ENCODE peak calls at places on chromosomes 1 and 21, in six cellular contexts. V is upper lobe of right lung, C is left lung, R is heart right ventricle, F is brain microvascular endothelial cell, J is astrocyte of the spinal cord. X is an unnamed sample.

GRCh38 chr1:61348025-61348665 is 265.8 kb downstream of the NFIA start:
- DNase-seq in V (no peak), C (no peak), R (no peak), F (no peak), J (no peak), X (no peak)

GRCh38 chr1:189804352-189804751 is 673.3 kb downstream of the BRINP3 start:
- DNase-seq in V (no peak), C (no peak), R (no peak), F (no peak), J (no peak), X (no peak)

GRCh38 chr1:28928306-28928987 is 14.1 kb downstream of the EPB41 start:
- DNase-seq in V (no peak), C (no peak), R (no peak), F (no peak), J (no peak), X (no peak)

GRCh38 chr1:53047737-53048344 is 14.2 kb upstream of the PODN start:
- DNase-seq in V (no peak), C (no peak), R (no peak), F (peak), J (peak), X (peak)

GRCh38 chr1:2300004-2300771 is 72.1 kb downstream of the SKI start:
- DNase-seq in V (no peak), C (no peak), R (no peak), F (no peak), J (no peak), X (peak)

GRCh38 chr1:40987439-40988276 is 8.2 kb downstream of the CTPS1 start:
- DNase-seq in V (no peak), C (no peak), R (no peak), F (no peak), J (no peak), X (no peak)

GRCh38 chr1:227390525-227390924 is 72.2 kb upstream of the CDC42BPA start:
- DNase-seq in V (no peak), C (no peak), R (no peak), F (no peak), J (no peak), X (peak)

GRCh38 chr1:30550365-30551220 is 172.8 kb downstream of the MATN1 start:
- DNase-seq in V (no peak), C (no peak), R (no peak), F (no peak), J (no peak), X (no peak)

GRCh38 chr1:54945393-54945936 is 35.0 kb upstream of the TMEM61 start:
- DNase-seq in V (peak), C (peak), R (no peak), F (no peak), J (no peak), X (no peak)

GRCh38 chr21:28521932-28522826 is 470.5 kb downstream of the LTN1 start:
- DNase-seq in V (no peak), C (no peak), R (no peak), F (peak), J (peak), X (peak)

GRCh38 chr1:215482079-215482478 is 85.0 kb upstream of the KCTD3 start:
- DNase-seq in V (no peak), C (no peak), R (no peak), F (no peak), J (no peak), X (no peak)

GRCh38 chr21:25735895-25736597 is 1.3 kb downstream of the GABPA start:
- DNase-seq in V (no peak), C (no peak), R (no peak), F (peak), J (peak), X (peak)

GRCh38 chr1:96843196-96843595 is 121.6 kb downstream of the PTBP2 start:
- DNase-seq in V (no peak), C (no peak), R (no peak), F (peak), J (peak), X (peak)

GRCh38 chr1:179302076-179302475 is 8.5 kb downstream of the SOAT1 start:
- DNase-seq in V (no peak), C (no peak), R (no peak), F (no peak), J (no peak), X (peak)

GRCh38 chr1:26191739-26192138 is 1.3 kb downstream of the CATSPER4 start:
- DNase-seq in V (no peak), C (no peak), R (no peak), F (no peak), J (no peak), X (no peak)

GRCh38 chr1:228697209-228698016 is 37.9 kb upstream of the RHOU start:
- DNase-seq in V (no peak), C (no peak), R (peak), F (peak), J (peak), X (peak)

GRCh38 chr1:232473319-232473718 is 156.6 kb downstream of the SIPA1L2 start:
- DNase-seq in V (no peak), C (no peak), R (no peak), F (peak), J (peak), X (peak)

GRCh38 chr1:155009742-155010141 is 7.1 kb downstream of the ZBTB7B start:
- DNase-seq in V (no peak), C (no peak), R (no peak), F (no peak), J (no peak), X (no peak)

GRCh38 chr1:210272666-210273065 is 40.1 kb downstream of the SERTAD4 start:
- DNase-seq in V (no peak), C (no peak), R (no peak), F (no peak), J (no peak), X (no peak)

GRCh38 chr1:233113009-233113712 is 162.8 kb downstream of the NTPCR start:
- DNase-seq in V (peak), C (peak), R (peak), F (peak), J (peak), X (peak)

GRCh38 chr1:227429447-227430359 is 111.4 kb upstream of the CDC42BPA start:
- DNase-seq in V (no peak), C (no peak), R (peak), F (peak), J (peak), X (peak)

GRCh38 chr1:93692983-93693591 is 11.4 kb upstream of the BCAR3 start:
- DNase-seq in V (peak), C (no peak), R (no peak), F (peak), J (peak), X (peak)

GRCh38 chr1:46244656-46245371 is 2.7 kb upstream of the RAD54L start:
- DNase-seq in V (no peak), C (no peak), R (no peak), F (peak), J (no peak), X (peak)

GRCh38 chr1:107459204-107459904 is 318.5 kb downstream of the NTNG1 start:
- DNase-seq in V (no peak), C (no peak), R (no peak), F (no peak), J (no peak), X (no peak)

GRCh38 chr1:78370356-78370755 is 120.4 kb upstream of the PTGFR start:
- DNase-seq in V (no peak), C (no peak), R (no peak), F (peak), J (peak), X (peak)

GRCh38 chr1:22341791-22342605 is 109.7 kb upstream of the ZBTB40 start:
- DNase-seq in V (no peak), C (no peak), R (no peak), F (no peak), J (peak), X (peak)

GRCh38 chr21:39104911-39105310 is 78.3 kb downstream of the PSMG1 start:
- DNase-seq in V (no peak), C (no peak), R (no peak), F (no peak), J (no peak), X (no peak)

DNA sequence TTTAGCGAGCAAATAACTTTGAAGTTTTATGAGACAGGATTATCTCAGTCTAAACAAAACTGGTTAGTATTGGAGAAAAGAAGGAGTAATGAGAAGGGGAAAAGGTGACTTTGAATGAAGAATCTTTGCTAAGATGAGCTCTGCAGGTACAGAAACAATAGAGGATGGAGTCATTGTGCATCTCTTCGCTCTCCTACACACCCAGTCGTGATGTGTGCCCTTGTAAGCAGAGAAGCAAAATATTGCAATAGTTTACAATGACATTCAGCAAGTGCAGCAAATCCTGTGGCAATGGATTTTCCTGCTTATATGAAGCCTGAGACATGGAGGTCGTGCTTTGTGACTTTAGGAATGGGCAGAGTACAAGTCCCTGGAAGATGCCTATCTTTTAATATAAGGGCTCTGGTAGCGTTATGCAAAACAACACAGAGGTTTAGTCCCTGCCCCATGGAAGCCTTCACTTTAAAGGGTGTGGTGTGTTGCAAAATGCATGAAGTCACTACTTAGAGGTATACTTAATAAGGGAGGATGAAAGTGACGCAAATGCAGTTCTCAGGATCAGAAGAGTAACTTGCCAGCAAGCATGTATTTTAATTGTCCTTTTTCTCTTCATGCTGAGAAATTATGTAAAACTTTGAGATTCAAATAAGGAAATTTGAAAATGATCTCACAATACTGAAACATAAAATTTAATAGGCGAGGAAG is 88.0 kb upstream of the IVNS1ABP start:
- DNase-seq in V (no peak), C (no peak), R (no peak), F (no peak), J (no peak), X (no peak)
- H3K4me3 ChIP-seq in V (no peak), C (peak), R (peak), F (no peak), J (no peak), X (no peak)

GRCh38 chr1:202343652-202344349 is 2.1 kb upstream of the UBE2T start:
- DNase-seq in V (no peak), C (no peak), R (no peak), F (no peak), J (peak), X (peak)

GRCh38 chr1:202348509-202349262 is at the start of gene PPP1R12B:
- DNase-seq in V (peak), C (peak), R (peak), F (peak), J (peak), X (peak)

GRCh38 chr1:202349263-202349928 is 897 bp downstream of the PPP1R12B start:
- DNase-seq in V (no peak), C (no peak), R (no peak), F (peak), J (peak), X (peak)

GRCh38 chr1:202351725-202352124 is 3.2 kb downstream of the PPP1R12B start:
- DNase-seq in V (no peak), C (no peak), R (no peak), F (peak), J (no peak), X (peak)

DNA sequence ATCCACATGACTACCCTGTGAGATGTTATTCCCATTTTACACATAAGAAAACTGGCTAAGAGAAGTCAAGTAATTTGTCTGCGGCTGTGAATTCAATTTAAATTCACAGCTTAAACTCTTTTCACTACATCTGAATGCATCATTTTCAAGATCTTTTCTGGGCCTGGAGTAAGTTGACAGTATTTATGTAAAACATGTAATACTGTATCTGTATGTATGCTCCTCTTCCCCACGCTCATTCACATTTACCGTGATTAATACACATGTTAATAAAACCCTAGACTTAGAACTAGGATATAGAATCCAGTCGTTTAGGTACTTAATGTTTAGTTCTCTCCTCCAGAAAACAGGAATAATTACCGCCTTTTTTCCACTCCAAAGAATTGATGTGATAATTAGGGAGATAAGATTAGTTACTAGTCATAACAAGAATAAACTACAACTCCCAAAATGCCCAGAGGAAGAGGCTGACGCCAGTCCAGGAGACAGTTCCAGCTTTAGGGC is 442 bp upstream of the PPP1R12B start:
- DNase-seq in V (no peak), C (no peak), R (no peak), F (no peak), J (no peak), X (no peak)
- H3K4me3 ChIP-seq in V (no peak), C (no peak), R (peak), F (no peak), J (no peak), X (no peak)

DNA sequence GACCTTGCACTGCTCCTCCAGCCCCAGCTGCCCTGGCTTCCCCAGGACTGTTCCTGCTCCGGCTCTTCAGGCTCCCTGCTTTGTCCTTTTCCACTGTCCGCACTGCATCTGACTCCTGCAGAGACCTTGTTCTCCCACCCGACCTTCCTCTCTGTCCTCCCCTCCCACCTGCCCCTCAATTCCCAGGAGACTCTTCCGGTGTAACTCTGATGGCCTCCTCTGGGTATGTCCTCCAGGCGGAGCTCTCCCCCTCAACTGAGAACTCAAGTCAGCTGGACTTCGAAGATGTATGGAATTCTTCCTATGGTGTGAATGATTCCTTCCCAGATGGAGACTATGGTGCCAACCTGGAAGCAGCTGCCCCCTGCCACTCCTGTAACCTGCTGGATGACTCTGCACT is 550 bp downstream of the ACKR1 start:
- DNase-seq in V (no peak), C (no peak), R (no peak), F (no peak), J (no peak), X (no peak)
- H3K4me3 ChIP-seq in V (peak), C (no peak), R (peak), F (no peak), J (no peak), X (no peak)

GRCh38 chr1:23634518-23634839 is 57.1 kb upstream of the RPL11 start:
- DNase-seq in V (no peak), C (no peak), R (no peak), F (no peak), J (no peak), X (no peak)
- H3K4me3 ChIP-seq in V (no peak), C (no peak), R (peak), F (no peak), J (no peak), X (no peak)

GRCh38 chr1:240091614-240092300 is at the start of gene FMN2:
- DNase-seq in V (no peak), C (no peak), R (no peak), F (peak), J (peak), X (no peak)

GRCh38 chr1:240093120-240093961 is 1.7 kb downstream of the FMN2 start:
- DNase-seq in V (no peak), C (peak), R (no peak), F (peak), J (peak), X (no peak)

GRCh38 chr1:240094043-240094722 is 2.5 kb downstream of the FMN2 start:
- DNase-seq in V (no peak), C (no peak), R (no peak), F (no peak), J (peak), X (no peak)

GRCh38 chr1:240091201-240091600 is 482 bp upstream of the FMN2 start:
- DNase-seq in V (no peak), C (no peak), R (no peak), F (no peak), J (no peak), X (no peak)

DNA sequence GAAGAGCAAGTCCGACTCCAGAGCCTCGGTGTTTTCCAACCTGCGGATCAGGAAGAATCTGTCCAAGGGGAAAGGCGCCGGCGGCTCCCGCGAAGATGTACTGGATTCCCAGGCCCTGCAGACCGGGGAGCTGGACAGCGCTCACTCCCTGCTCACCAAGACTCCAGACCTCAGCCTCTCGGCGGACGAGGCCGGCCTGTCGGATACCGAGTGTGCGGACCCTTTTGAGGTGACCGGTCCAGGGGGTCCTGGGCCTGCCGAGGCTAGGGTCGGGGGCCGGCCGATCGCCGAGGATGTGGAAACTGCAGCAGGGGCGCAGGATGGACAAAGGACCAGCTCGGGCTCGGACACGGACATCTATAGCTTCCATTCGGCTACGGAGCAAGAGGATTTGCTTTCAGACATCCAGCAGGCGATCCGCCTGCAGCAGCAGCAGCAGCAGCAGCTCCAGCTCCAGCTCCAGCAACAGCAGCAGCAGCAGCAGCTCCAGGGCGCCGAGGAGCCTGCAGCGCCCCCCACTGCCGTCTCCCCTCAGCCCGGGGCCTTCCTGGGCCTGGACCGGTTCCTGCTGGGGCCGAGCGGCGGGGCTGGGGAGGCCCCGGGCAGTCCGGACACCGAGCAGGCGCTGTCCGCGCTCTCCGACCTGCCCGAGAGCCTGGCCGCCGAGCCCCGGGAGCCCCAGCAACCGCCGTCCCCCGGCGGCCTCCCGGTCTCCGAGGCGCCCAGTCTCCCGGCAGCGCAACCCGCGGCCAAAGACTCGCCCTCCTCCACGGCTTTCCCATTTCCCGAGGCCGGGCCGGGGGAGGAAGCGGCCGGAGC is 827 bp downstream of the FMN2 start:
- DNase-seq in V (no peak), C (peak), R (no peak), F (peak), J (peak), X (peak)
- H3K4me3 ChIP-seq in V (peak), C (no peak), R (peak), F (peak), J (peak), X (peak)

GRCh38 chr1:151067185-151067584 is 3.4 kb upstream of the GABPB2 start:
- DNase-seq in V (no peak), C (no peak), R (no peak), F (no peak), J (no peak), X (no peak)

GRCh38 chr1:151072224-151072623 is 1.7 kb downstream of the GABPB2 start:
- DNase-seq in V (no peak), C (no peak), R (no peak), F (no peak), J (no peak), X (no peak)

GRCh38 chr1:151065089-151065645 is 5.0 kb downstream of the MLLT11 start:
- DNase-seq in V (no peak), C (no peak), R (no peak), F (no peak), J (no peak), X (no peak)

DNA sequence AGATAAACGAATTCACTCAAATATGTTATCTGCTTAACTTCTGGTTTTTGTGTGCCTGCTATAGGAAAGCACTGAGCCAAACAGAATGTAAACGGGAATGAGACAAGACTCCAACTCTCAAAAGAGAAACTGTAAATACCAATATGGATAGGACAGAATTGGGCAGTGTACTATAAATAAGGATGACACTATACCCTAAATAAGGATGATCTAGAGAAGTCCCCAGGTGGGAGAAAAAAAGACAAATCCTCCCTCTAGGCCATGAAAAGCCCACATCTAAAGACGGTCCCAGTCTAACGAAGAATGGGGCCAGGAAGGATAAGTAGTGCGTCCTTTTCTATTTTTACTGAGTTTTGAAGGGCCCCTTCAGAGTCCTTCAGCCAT is 1.5 kb upstream of the GABPB2 start:
- DNase-seq in V (no peak), C (no peak), R (no peak), F (no peak), J (no peak), X (no peak)
- H3K4me3 ChIP-seq in V (no peak), C (no peak), R (no peak), F (no peak), J (no peak), X (no peak)

GRCh38 chr1:223142795-223143759 is at the start of gene TLR5:
- DNase-seq in V (peak), C (peak), R (peak), F (peak), J (peak), X (peak)
- H3K4me3 ChIP-seq in V (peak), C (peak), R (peak), F (peak), J (peak), X (peak)

GRCh38 chr21:37273911-37274690 is 7.0 kb upstream of the VPS26C start:
- DNase-seq in V (no peak), C (no peak), R (no peak), F (no peak), J (no peak), X (no peak)

GRCh38 chr21:37276377-37276776 is 9.2 kb upstream of the VPS26C start:
- DNase-seq in V (no peak), C (no peak), R (no peak), F (no peak), J (no peak), X (no peak)

GRCh38 chr21:37270576-37271365 is 3.6 kb upstream of the VPS26C start:
- DNase-seq in V (no peak), C (no peak), R (no peak), F (no peak), J (no peak), X (no peak)

GRCh38 chr21:37272897-37273296 is 5.8 kb upstream of the VPS26C start:
- DNase-seq in V (no peak), C (no peak), R (no peak), F (no peak), J (no peak), X (no peak)

GRCh38 chr21:37273440-37273839 is 6.3 kb upstream of the VPS26C start:
- DNase-seq in V (no peak), C (no peak), R (no peak), F (no peak), J (no peak), X (no peak)
- H3K4me3 ChIP-seq in V (no peak), C (no peak), R (no peak), F (no peak), J (no peak), X (no peak)

X was measured in cardiac fibroblast.